ENCODE peak calls at places on chromosomes 6 and 20, in ten cellular contexts. Q is right lobe of liver, I is adrenal gland, P is GM12892, G is spleen, Z is stomach, U is testis, X is H1, T is HCT116, B is body of pancreas. A is an unnamed sample.
A peak's percentile ranks its signal among the peaks of the same experiment; 100 is the strongest.

GRCh38 chr20:63136296-63136695 is 79.6 kb downstream of the YTHDF1 start:
- DNase-seq in B (peak; percentile 0), U (no peak), X (no peak), G (peak; percentile 31), Z (no peak), T (no peak), Q (peak; percentile 3), P (no peak), I (no peak), A (no peak)

GRCh38 chr20:43357352-43357751 is 100.3 kb upstream of the SRSF6 start:
- DNase-seq in Z (no peak), P (no peak), U (no peak), I (no peak), G (no peak), Q (no peak), X (no peak), T (no peak), B (no peak), A (no peak)

GRCh38 chr20:891121-892080 is 24.7 kb downstream of the ANGPT4 start:
- DNase-seq in I (peak; percentile 43), U (peak; percentile 90), B (peak; percentile 82), X (no peak), Z (no peak), P (no peak), Q (no peak), G (peak; percentile 52), T (no peak), A (no peak)

GRCh38 chr6:143629104-143630080 is 48.4 kb upstream of the PHACTR2 start:
- DNase-seq in U (no peak), T (no peak), Q (no peak), B (no peak), P (no peak), X (no peak), G (no peak), I (no peak), Z (no peak), A (no peak)

GRCh38 chr6:45310118-45310788 is 17.9 kb upstream of the RUNX2 start:
- DNase-seq in U (no peak), P (no peak), G (no peak), I (no peak), Z (no peak), B (no peak), Q (no peak), X (no peak), T (no peak), A (no peak)

GRCh38 chr6:130296854-130297253 is 69.0 kb upstream of the TMEM200A start:
- DNase-seq in Z (no peak), X (no peak), T (peak; percentile 8), G (no peak), I (no peak), B (no peak), Q (no peak), P (no peak), U (no peak), A (peak; percentile 2)

GRCh38 chr6:1552296-1552761 is 57.4 kb upstream of the FOXC1 start:
- DNase-seq in P (no peak), G (no peak), Z (no peak), U (no peak), Q (no peak), I (no peak), T (peak; percentile 33), X (no peak), B (no peak), A (no peak)

GRCh38 chr6:8707956-8708772 is 272.8 kb upstream of the SLC35B3 start:
- DNase-seq in Q (peak; percentile 62), B (peak; percentile 74), T (peak; percentile 48), G (no peak), U (no peak), X (no peak), Z (peak; percentile 49), P (no peak), I (peak; percentile 30), A (no peak)

DNA sequence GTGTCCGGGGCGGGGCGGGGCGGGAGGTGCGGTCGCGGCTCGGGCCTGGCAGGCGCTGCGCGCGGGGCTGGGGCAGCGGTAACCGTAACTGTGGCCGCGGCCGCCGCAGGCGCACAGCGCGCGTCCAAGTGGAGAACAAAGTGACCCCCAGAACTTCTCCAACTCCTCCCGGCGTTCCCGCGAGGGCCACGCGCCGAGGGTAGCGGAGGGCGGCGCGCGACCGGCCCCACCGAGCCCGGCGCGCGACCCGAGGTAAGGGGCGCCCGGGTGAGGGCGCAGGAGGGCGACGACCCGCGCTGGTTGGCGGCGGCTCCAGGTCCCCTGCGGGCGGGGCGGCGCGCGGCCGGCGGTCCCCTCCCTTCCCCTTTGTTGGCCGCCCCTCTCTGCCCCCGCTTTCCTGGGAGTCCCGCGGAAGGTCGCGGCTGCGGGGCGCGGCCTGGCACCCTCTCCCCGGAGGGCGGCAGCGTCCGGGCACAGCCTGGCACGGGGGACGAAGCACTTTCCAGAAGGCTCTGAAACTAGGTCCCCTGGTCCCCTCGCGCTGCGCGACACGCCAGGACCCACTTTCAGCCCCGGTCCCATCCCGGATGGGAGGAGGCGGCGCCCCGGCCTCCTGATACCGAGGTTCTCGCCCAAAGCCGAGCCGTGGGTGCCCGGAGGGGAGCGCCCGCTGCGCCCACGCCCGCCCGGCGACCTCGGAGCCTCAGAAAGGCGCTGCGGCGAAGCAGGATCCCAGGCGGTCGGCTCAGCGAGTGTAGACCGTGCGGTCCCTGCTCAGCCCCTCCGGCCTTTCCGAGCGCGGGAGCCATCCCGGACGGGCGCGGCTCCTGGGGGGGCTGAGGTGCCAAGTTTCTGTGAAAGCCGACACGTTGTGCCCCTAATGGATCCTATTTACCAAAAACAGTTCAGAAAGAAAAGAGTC is at the start of gene TIAM2:
- DNase-seq in B (no peak), G (no peak), Z (no peak), Q (peak; percentile 45), I (peak; percentile 22), X (no peak), T (no peak), U (peak; percentile 30), P (no peak), A (no peak)
- TF ChIP-seq POLR2A in B (no peak), G (no peak), Z (no peak), Q (no peak), I (peak; percentile 12), X (peak; percentile 80), T (peak; percentile 70), U (no peak), P (no peak), A (no peak)

GRCh38 chr6:142146828-142147662 is at the start of the genes NMBR and VTA1:
- DNase-seq in X (peak; percentile 97), Q (peak; percentile 96), Z (peak; percentile 97), T (peak; percentile 99), G (peak; percentile 99), P (peak; percentile 47), U (peak; percentile 98), B (peak; percentile 97), I (peak; percentile 99), A (peak; percentile 98)
- TF ChIP-seq POLR2A in X (peak; percentile 89), Q (peak; percentile 27), Z (no peak), T (peak; percentile 77), G (peak; percentile 2), P (peak; percentile 88), U (no peak), B (peak; percentile 74), I (peak; percentile 41), A (peak; percentile 83)

GRCh38 chr20:49279677-49280462 is 2.0 kb upstream of the ZNFX1 start:
- DNase-seq in Q (no peak), X (no peak), U (no peak), T (no peak), Z (no peak), I (no peak), B (no peak), P (no peak), G (no peak), A (peak; percentile 61)

GRCh38 chr20:49278817-49279676 is 1.2 kb upstream of the ZNFX1 start:
- DNase-seq in X (no peak), I (no peak), B (no peak), Q (no peak), U (peak; percentile 21), T (no peak), Z (no peak), P (no peak), G (peak; percentile 78), A (no peak)

GRCh38 chr20:49276895-49277785 is 717 bp downstream of the ZNFX1 start:
- DNase-seq in X (no peak), Q (peak; percentile 58), P (peak; percentile 27), B (peak; percentile 31), T (no peak), G (peak; percentile 91), I (peak; percentile 42), U (peak; percentile 28), Z (no peak), A (peak; percentile 66)

GRCh38 chr20:49277786-49278035 is 146 bp downstream of the ZNFX1 start:
- DNase-seq in U (no peak), I (no peak), T (no peak), Q (no peak), Z (no peak), P (no peak), G (no peak), X (no peak), B (no peak), A (no peak)

DNA sequence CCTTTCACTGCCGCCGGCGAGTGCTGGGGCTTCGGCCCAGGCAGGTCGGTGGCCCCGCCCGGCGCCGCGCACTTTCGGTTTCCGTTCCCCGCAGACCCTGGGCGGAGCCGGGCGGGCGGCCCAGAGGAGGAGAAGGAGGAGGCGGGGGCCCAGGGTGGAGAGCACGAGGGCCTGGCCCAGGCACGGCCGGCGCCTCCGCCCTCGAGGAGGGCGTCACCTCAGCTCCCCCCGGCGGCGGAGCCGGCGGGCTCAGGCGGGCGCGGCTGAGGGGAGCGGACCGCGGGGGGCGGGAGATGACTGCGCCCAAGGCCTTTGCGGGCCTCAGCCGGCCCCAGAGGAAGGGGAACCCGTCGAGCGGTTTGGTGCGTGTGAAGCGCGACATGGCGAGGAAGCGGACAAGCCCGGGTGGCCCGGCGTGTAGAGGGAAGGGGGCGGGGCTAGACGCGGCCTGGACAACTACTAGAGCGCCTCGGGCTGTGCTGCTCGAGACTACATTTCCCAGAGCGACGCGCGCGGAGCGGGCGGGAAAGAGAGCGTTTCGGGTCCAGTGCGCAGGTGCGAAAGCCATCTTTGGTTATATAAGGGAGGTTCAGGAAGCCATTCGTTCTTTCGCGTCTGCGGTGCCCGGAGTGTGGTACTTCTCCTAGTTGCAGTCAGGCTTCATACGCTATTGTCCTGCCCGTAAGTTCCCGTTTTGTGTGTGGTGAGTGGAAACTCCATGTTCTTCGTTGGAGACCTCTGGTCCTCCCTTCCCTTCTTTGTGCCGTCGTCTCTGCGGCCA is at the start of gene ZNFX1:
- DNase-seq in B (peak; percentile 99), X (peak; percentile 97), T (peak; percentile 94), G (peak; percentile 100), P (peak; percentile 92), Z (peak; percentile 99), I (peak; percentile 99), U (peak; percentile 100), Q (peak; percentile 100), A (peak; percentile 99)
- TF ChIP-seq POLR2A in B (peak; percentile 100), X (peak; percentile 100), T (peak; percentile 100), G (peak; percentile 99), P (peak; percentile 100), Z (no peak), I (peak; percentile 98), U (peak; percentile 91), Q (peak; percentile 96), A (peak; percentile 100)

GRCh38 chr20:51450984-51451383 is 91.5 kb downstream of the NFATC2 start:
- DNase-seq in P (no peak), G (no peak), X (no peak), B (no peak), I (no peak), T (no peak), Q (no peak), Z (no peak), U (no peak), A (no peak)

GRCh38 chr20:51451484-51451883 is 91.0 kb downstream of the NFATC2 start:
- DNase-seq in T (no peak), Q (no peak), U (no peak), Z (no peak), I (no peak), X (no peak), B (no peak), P (no peak), G (no peak), A (no peak)

GRCh38 chr20:51454250-51454865 is 88.2 kb downstream of the NFATC2 start:
- DNase-seq in B (no peak), Z (no peak), X (no peak), I (no peak), T (no peak), G (peak; percentile 33), U (no peak), P (no peak), Q (no peak), A (no peak)

GRCh38 chr20:51452091-51452613 is 90.4 kb downstream of the NFATC2 start:
- DNase-seq in B (no peak), Z (no peak), Q (no peak), X (no peak), G (no peak), P (no peak), T (no peak), I (no peak), U (no peak), A (no peak)

GRCh38 chr20:51452734-51453133 is 89.8 kb downstream of the NFATC2 start:
- DNase-seq in P (no peak), I (no peak), T (no peak), X (no peak), Z (no peak), B (no peak), G (no peak), U (no peak), Q (no peak), A (no peak)
- TF ChIP-seq POLR2A in P (no peak), I (no peak), T (no peak), X (no peak), Z (no peak), B (no peak), G (no peak), U (no peak), Q (no peak), A (no peak)